ENCODE peak calls at places on chromosome 10, in six cellular contexts. One of them, this sample, is unnamed.

GRCh38 chr10:14571866-14572507 is 202.7 kb downstream of the FAM107B start:
- DNase-seq in H1: no peak
- DNase-seq in K562: no peak
- DNase-seq in HepG2: peak; percentile 96
- DNase-seq in SK-N-SH: no peak
- DNase-seq in GM12878: no peak
- DNase-seq in this sample: peak; percentile 71

GRCh38 chr10:43861966-43862751 is 213.5 kb upstream of the ZNF32 start:
- DNase-seq in H1: peak; percentile 2
- DNase-seq in K562: no peak
- DNase-seq in HepG2: peak; percentile 31
- DNase-seq in SK-N-SH: no peak
- DNase-seq in GM12878: no peak
- DNase-seq in this sample: no peak

GRCh38 chr10:103712146-103712545 is 143.2 kb downstream of the SH3PXD2A start:
- DNase-seq in H1: no peak
- DNase-seq in K562: no peak
- DNase-seq in HepG2: no peak
- DNase-seq in SK-N-SH: no peak
- DNase-seq in GM12878: no peak
- DNase-seq in this sample: no peak

GRCh38 chr10:64814201-64814600 is 1293.0 kb downstream of the REEP3 start:
- DNase-seq in H1: no peak
- DNase-seq in K562: no peak
- DNase-seq in HepG2: no peak
- DNase-seq in SK-N-SH: no peak
- DNase-seq in GM12878: no peak
- DNase-seq in this sample: no peak

GRCh38 chr10:44186150-44186549 is 198.7 kb downstream of the CXCL12 start:
- DNase-seq in H1: no peak
- DNase-seq in K562: no peak
- DNase-seq in HepG2: no peak
- DNase-seq in SK-N-SH: no peak
- DNase-seq in GM12878: no peak
- DNase-seq in this sample: no peak

GRCh38 chr10:4828005-4828404 is 2.0 kb downstream of the AKR1E2 start:
- DNase-seq in H1: no peak
- DNase-seq in K562: peak; percentile 32
- DNase-seq in HepG2: no peak
- DNase-seq in SK-N-SH: no peak
- DNase-seq in GM12878: no peak
- DNase-seq in this sample: no peak

GRCh38 chr10:34413214-34413613 is 401.9 kb downstream of the PARD3 start:
- DNase-seq in H1: no peak
- DNase-seq in K562: no peak
- DNase-seq in HepG2: no peak
- DNase-seq in SK-N-SH: no peak
- DNase-seq in GM12878: no peak
- DNase-seq in this sample: no peak

GRCh38 chr10:3853547-3853989 is 68.6 kb upstream of the KLF6 start:
- DNase-seq in H1: no peak
- DNase-seq in K562: no peak
- DNase-seq in HepG2: no peak
- DNase-seq in SK-N-SH: no peak
- DNase-seq in GM12878: no peak
- DNase-seq in this sample: no peak

GRCh38 chr10:47283101-47283630 is 16.8 kb upstream of the GDF10 start:
- DNase-seq in H1: no peak
- DNase-seq in K562: no peak
- DNase-seq in HepG2: no peak
- DNase-seq in SK-N-SH: no peak
- DNase-seq in GM12878: no peak
- DNase-seq in this sample: no peak

GRCh38 chr10:60082341-60083038 is 176.1 kb upstream of the CCDC6 start:
- DNase-seq in H1: no peak
- DNase-seq in K562: no peak
- DNase-seq in HepG2: no peak
- DNase-seq in SK-N-SH: no peak
- DNase-seq in GM12878: no peak
- DNase-seq in this sample: no peak

GRCh38 chr10:85319150-85319549 is 990.8 kb downstream of the CCSER2 start:
- DNase-seq in H1: no peak
- DNase-seq in K562: no peak
- DNase-seq in HepG2: no peak
- DNase-seq in SK-N-SH: peak; percentile 7
- DNase-seq in GM12878: no peak
- DNase-seq in this sample: peak; percentile 9

GRCh38 chr10:61990761-61991135 is 89.2 kb downstream of the ARID5B start:
- DNase-seq in H1: no peak
- DNase-seq in K562: no peak
- DNase-seq in HepG2: no peak
- DNase-seq in SK-N-SH: no peak
- DNase-seq in GM12878: no peak
- DNase-seq in this sample: no peak

GRCh38 chr10:120824864-120825263 is 26.3 kb upstream of the WDR11 start:
- DNase-seq in H1: peak; percentile 68
- DNase-seq in K562: peak; percentile 14
- DNase-seq in HepG2: peak; percentile 51
- DNase-seq in SK-N-SH: peak; percentile 33
- DNase-seq in GM12878: no peak
- DNase-seq in this sample: peak; percentile 20

GRCh38 chr10:14665304-14665703 is 109.4 kb downstream of the FAM107B start:
- DNase-seq in H1: no peak
- DNase-seq in K562: no peak
- DNase-seq in HepG2: no peak
- DNase-seq in SK-N-SH: no peak
- DNase-seq in GM12878: no peak
- DNase-seq in this sample: peak; percentile 51

GRCh38 chr10:15316877-15317464 is 54.1 kb downstream of the FAM171A1 start:
- DNase-seq in H1: no peak
- DNase-seq in K562: no peak
- DNase-seq in HepG2: no peak
- DNase-seq in SK-N-SH: no peak
- DNase-seq in GM12878: no peak
- DNase-seq in this sample: no peak

GRCh38 chr10:58137813-58138212 is 129.9 kb downstream of the IPMK start:
- DNase-seq in H1: no peak
- DNase-seq in K562: no peak
- DNase-seq in HepG2: no peak
- DNase-seq in SK-N-SH: peak; percentile 13
- DNase-seq in GM12878: no peak
- DNase-seq in this sample: no peak

GRCh38 chr10:43707755-43708154 is 59.1 kb upstream of the ZNF32 start:
- DNase-seq in H1: no peak
- DNase-seq in K562: no peak
- DNase-seq in HepG2: no peak
- DNase-seq in SK-N-SH: no peak
- DNase-seq in GM12878: no peak
- DNase-seq in this sample: no peak

GRCh38 chr10:1366277-1366676 is 310.1 kb downstream of the WDR37 start:
- DNase-seq in H1: peak; percentile 16
- DNase-seq in K562: no peak
- DNase-seq in HepG2: no peak
- DNase-seq in SK-N-SH: peak; percentile 14
- DNase-seq in GM12878: no peak
- DNase-seq in this sample: no peak

GRCh38 chr10:57696641-57697040 is 571.1 kb downstream of the IPMK start:
- DNase-seq in H1: no peak
- DNase-seq in K562: no peak
- DNase-seq in HepG2: peak; percentile 10
- DNase-seq in SK-N-SH: no peak
- DNase-seq in GM12878: no peak
- DNase-seq in this sample: peak; percentile 81

GRCh38 chr10:106626371-106626770 is 538.1 kb downstream of the SORCS1 start:
- DNase-seq in H1: no peak
- DNase-seq in K562: no peak
- DNase-seq in HepG2: no peak
- DNase-seq in SK-N-SH: no peak
- DNase-seq in GM12878: no peak
- DNase-seq in this sample: no peak

GRCh38 chr10:96130326-96130758 is 245 bp downstream of the ZNF518A start:
- DNase-seq in H1: peak; percentile 92
- DNase-seq in K562: peak; percentile 69
- DNase-seq in HepG2: peak; percentile 79
- DNase-seq in SK-N-SH: peak; percentile 89
- DNase-seq in GM12878: no peak
- DNase-seq in this sample: peak; percentile 82

GRCh38 chr10:43125881-43126731 is 12.1 kb upstream of the CSGALNACT2 start:
- DNase-seq in H1: peak; percentile 23
- DNase-seq in K562: no peak
- DNase-seq in HepG2: no peak
- DNase-seq in SK-N-SH: no peak
- DNase-seq in GM12878: no peak
- DNase-seq in this sample: no peak

GRCh38 chr10:31299119-31299518 is 19.9 kb upstream of the ZEB1 start:
- DNase-seq in H1: no peak
- DNase-seq in K562: no peak
- DNase-seq in HepG2: no peak
- DNase-seq in SK-N-SH: no peak
- DNase-seq in GM12878: no peak
- DNase-seq in this sample: no peak

GRCh38 chr10:62806246-62806645 is 1.7 kb downstream of the ADO start:
- DNase-seq in H1: no peak
- DNase-seq in K562: no peak
- DNase-seq in HepG2: no peak
- DNase-seq in SK-N-SH: no peak
- DNase-seq in GM12878: no peak
- DNase-seq in this sample: no peak

DNA sequence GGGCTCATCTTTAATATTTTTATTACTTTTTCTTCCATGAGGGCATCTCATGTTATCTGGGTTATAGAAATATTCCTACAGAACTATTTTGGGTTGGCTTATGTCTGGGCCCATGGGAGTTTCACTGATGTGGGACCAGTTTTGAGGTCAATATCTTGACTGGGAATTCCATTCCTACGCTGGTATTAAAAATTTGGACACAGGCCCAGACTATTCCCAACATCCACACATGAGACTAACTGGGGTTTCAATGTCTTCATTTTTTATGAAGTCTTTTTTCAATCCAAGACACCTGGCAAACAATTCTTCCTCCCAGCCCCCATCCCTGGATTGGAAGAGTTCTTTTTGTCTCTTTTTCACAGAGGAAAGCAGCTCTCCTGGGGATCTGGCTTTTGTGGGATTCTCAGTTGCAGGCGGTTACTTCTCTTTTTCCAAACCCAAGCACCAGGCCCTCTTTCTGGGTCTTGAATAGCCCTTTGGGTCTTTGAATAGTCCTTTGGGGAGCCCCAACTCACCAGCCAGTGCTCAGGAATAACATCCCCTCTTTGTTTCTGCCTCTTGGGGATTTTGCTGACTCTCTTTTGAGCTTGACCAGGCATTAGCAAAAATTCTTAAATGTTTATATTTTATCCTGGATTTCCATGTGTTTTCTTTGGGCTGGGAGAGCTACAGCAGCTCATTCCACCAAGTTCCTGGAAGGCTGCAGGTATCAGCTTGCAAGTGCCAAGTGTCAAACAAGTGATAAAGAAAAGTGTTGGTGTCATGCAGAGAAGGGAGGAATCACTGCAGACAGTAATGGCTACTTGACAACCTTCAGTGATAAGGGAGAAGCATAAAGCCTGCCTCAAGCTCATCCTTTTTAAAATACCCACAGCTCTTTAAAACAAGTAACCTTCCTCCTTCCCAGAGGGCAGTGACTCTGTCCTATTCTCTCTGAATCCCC is 234.3 kb downstream of the ADAM12 start:
- DNase-seq in H1: no peak
- DNase-seq in K562: no peak
- DNase-seq in HepG2: no peak
- DNase-seq in SK-N-SH: no peak
- DNase-seq in GM12878: no peak
- DNase-seq in this sample: no peak
- TF ChIP-seq EP300 in H1: no peak
- TF ChIP-seq EP300 in K562: no peak
- TF ChIP-seq EP300 in HepG2: no peak
- TF ChIP-seq EP300 in SK-N-SH: no peak
- TF ChIP-seq EP300 in GM12878: no peak
- TF ChIP-seq EP300 in this sample: no peak

GRCh38 chr10:22643696-22644621 is 70.4 kb downstream of the PIP4K2A start:
- DNase-seq in H1: no peak
- DNase-seq in K562: no peak
- DNase-seq in HepG2: no peak
- DNase-seq in SK-N-SH: no peak
- DNase-seq in GM12878: no peak
- DNase-seq in this sample: no peak
- H3K4me2 ChIP-seq in H1: no peak overlapping the region
- H3K4me2 ChIP-seq in K562: peak overlapping the region; percentile 53
- H3K4me2 ChIP-seq in HepG2: no peak overlapping the region
- H3K4me2 ChIP-seq in SK-N-SH: no peak overlapping the region
- H3K4me2 ChIP-seq in GM12878: no peak overlapping the region
- H3K4me2 ChIP-seq in this sample: no peak overlapping the region

DNA sequence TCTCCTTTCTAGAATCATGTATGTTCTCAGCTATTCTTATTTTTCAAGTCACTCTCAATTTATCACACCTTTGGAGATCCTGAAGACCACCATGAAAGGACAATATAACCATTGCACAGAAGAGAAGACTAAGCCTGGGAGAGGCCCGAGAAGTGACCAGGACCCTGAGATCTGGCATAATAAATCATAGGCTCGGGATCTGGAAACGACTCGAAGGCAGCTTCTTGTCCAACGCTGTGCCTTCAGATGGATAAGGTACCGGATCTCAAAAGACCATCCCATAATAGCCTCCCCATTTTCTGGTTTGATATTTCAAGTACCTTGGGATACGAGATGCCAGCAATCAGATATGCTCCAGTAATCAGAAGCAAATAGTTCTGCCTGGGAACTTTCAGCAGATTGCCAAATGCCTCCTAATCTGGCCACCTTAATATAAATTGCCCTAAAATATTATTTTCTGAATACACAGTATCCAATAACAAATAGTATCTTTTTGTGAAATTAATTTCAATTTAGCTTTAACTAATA is 179.2 kb upstream of the ZMIZ1 start:
- DNase-seq in H1: no peak
- DNase-seq in K562: no peak
- DNase-seq in HepG2: no peak
- DNase-seq in SK-N-SH: no peak
- DNase-seq in GM12878: no peak
- DNase-seq in this sample: no peak
- TF ChIP-seq EP300 in H1: no peak
- TF ChIP-seq EP300 in K562: no peak
- TF ChIP-seq EP300 in HepG2: no peak
- TF ChIP-seq EP300 in SK-N-SH: no peak
- TF ChIP-seq EP300 in GM12878: no peak
- TF ChIP-seq EP300 in this sample: no peak

GRCh38 chr10:132555648-132556575 is 18.3 kb downstream of the INPP5A start:
- DNase-seq in H1: no peak
- DNase-seq in K562: no peak
- DNase-seq in HepG2: no peak
- DNase-seq in SK-N-SH: no peak
- DNase-seq in GM12878: no peak
- DNase-seq in this sample: no peak
- H3K4me2 ChIP-seq in H1: no peak overlapping the region
- H3K4me2 ChIP-seq in K562: peak overlapping the region; percentile 75
- H3K4me2 ChIP-seq in HepG2: no peak overlapping the region
- H3K4me2 ChIP-seq in SK-N-SH: no peak overlapping the region
- H3K4me2 ChIP-seq in GM12878: no peak overlapping the region
- H3K4me2 ChIP-seq in this sample: no peak overlapping the region

DNA sequence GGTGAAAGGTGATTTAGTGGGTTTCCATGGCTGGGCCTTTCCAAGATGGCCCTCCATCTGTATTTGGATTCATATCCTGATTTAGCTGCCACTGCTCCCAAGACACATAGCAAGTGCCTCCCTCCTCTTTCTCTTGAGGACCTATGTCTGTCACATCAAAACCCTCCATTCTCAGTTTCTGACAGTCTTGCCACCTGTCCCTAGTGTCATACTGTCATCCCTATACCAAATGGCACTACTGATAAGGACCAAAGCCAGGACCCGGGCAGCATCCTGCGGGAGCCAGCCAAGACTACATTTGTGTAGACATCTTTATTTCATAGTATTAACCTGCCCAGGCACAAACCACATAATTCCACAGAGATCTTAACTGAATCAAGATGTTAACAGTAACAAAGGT is 34.8 kb downstream of the PNLIPRP2 start:
- DNase-seq in H1: no peak
- DNase-seq in K562: no peak
- DNase-seq in HepG2: no peak
- DNase-seq in SK-N-SH: no peak
- DNase-seq in GM12878: no peak
- DNase-seq in this sample: no peak
- TF ChIP-seq EP300 in H1: no peak
- TF ChIP-seq EP300 in K562: no peak
- TF ChIP-seq EP300 in HepG2: no peak
- TF ChIP-seq EP300 in SK-N-SH: no peak
- TF ChIP-seq EP300 in GM12878: no peak
- TF ChIP-seq EP300 in this sample: no peak